ENCODE peak calls at places on chromosomes 2 and 18, in four cellular contexts. L, P, N and Z are unnamed samples.

GRCh38 chr2:75986617-75987016 is 275.9 kb upstream of the GCFC2 start:
- DNase-seq in L (no peak), P (no peak), N (no peak), Z (no peak)

GRCh38 chr2:2324119-2324518 is 7.0 kb downstream of the MYT1L start:
- DNase-seq in L (no peak), P (no peak), N (no peak), Z (no peak)

GRCh38 chr2:72887032-72887835 is at the start of gene SPR:
- DNase-seq in L (peak), P (peak), N (peak), Z (peak)

GRCh38 chr2:179802483-179802882 is 58.9 kb downstream of the ZNF385B start:
- DNase-seq in L (no peak), P (no peak), N (no peak), Z (no peak)

GRCh38 chr2:174971868-174972781 is 33.1 kb downstream of the CHN1 start:
- DNase-seq in L (no peak), P (no peak), N (no peak), Z (no peak)

GRCh38 chr2:191209346-191209745 is 35.9 kb upstream of the MYO1B start:
- DNase-seq in L (no peak), P (no peak), N (no peak), Z (no peak)

GRCh38 chr18:8997634-8998033 is 104.9 kb upstream of the NDUFV2 start:
- DNase-seq in L (no peak), P (no peak), N (no peak), Z (no peak)

GRCh38 chr2:125516496-125517109 is 1139.4 kb upstream of the GYPC start:
- DNase-seq in L (no peak), P (no peak), N (no peak), Z (no peak)

GRCh38 chr2:207813221-207813916 is 43.7 kb upstream of the FZD5 start:
- DNase-seq in L (no peak), P (no peak), N (no peak), Z (no peak)

GRCh38 chr2:157784169-157784822 is 91.8 kb downstream of the ACVR1 start:
- DNase-seq in L (no peak), P (peak), N (no peak), Z (no peak)

GRCh38 chr2:220370764-220371163 is 743.3 kb downstream of the SLC4A3 start:
- DNase-seq in L (no peak), P (no peak), N (no peak), Z (no peak)

GRCh38 chr2:86027913-86028762 is 77.5 kb downstream of the POLR1A start:
- DNase-seq in L (no peak), P (no peak), N (no peak), Z (no peak)

GRCh38 chr2:106161938-106162814 is 31.9 kb downstream of the UXS1 start:
- DNase-seq in L (no peak), P (no peak), N (no peak), Z (no peak)

GRCh38 chr2:108069515-108070310 is 83.4 kb downstream of the SLC5A7 start:
- DNase-seq in L (no peak), P (no peak), N (no peak), Z (no peak)

GRCh38 chr2:55061534-55062344 is 11.5 kb upstream of the RTN4 start:
- DNase-seq in L (no peak), P (no peak), N (no peak), Z (no peak)

GRCh38 chr2:133379159-133379558 is 189.1 kb downstream of the NCKAP5 start:
- DNase-seq in L (no peak), P (no peak), N (no peak), Z (no peak)

GRCh38 chr18:68925268-68925667 is 127.4 kb downstream of the CCDC102B start:
- DNase-seq in L (no peak), P (no peak), N (no peak), Z (no peak)

GRCh38 chr18:24427484-24427883 is 1.0 kb downstream of the IMPACT start:
- DNase-seq in L (no peak), P (no peak), N (no peak), Z (no peak)

GRCh38 chr2:126839711-126840110 is 59.0 kb upstream of the TEX51 start:
- DNase-seq in L (no peak), P (no peak), N (no peak), Z (no peak)

GRCh38 chr18:34023471-34023870 is 201.2 kb downstream of the NOL4 start:
- DNase-seq in L (no peak), P (no peak), N (no peak), Z (no peak)

GRCh38 chr2:11437602-11438001 is 28.4 kb downstream of the E2F6 start:
- DNase-seq in L (no peak), P (no peak), N (no peak), Z (no peak)

GRCh38 chr18:35371412-35372195 is 5.5 kb downstream of the ZNF396 start:
- DNase-seq in L (no peak), P (no peak), N (no peak), Z (no peak)